ENCODE peak calls at places on chromosomes 2 and 18, in four cellular contexts. R is IMR-90, F is PC-3, Y is PC-9. S is an unnamed sample.

GRCh38 chr18:76450912-76451421 is 44.1 kb downstream of the ZNF516 start:
- DNase-seq in R (peak; percentile 72), F (peak; percentile 29), Y (no peak), S (peak; percentile 65)

GRCh38 chr2:149921911-149922616 is 334.5 kb upstream of the MMADHC start:
- DNase-seq in R (peak; percentile 35), F (peak; percentile 79), Y (no peak), S (peak; percentile 72)

GRCh38 chr2:121186261-121186660 is 98.7 kb downstream of the TFCP2L1 start:
- DNase-seq in R (no peak), F (no peak), Y (no peak), S (no peak)

GRCh38 chr18:69567813-69568488 is 167.3 kb downstream of the DOK6 start:
- DNase-seq in R (no peak), F (peak; percentile 75), Y (peak; percentile 4), S (peak; percentile 32)

GRCh38 chr2:20015482-20016083 is 3.1 kb upstream of the MATN3 start:
- DNase-seq in R (peak; percentile 65), F (peak; percentile 60), Y (no peak), S (peak; percentile 43)

GRCh38 chr2:239190921-239191885 is 209.6 kb downstream of the HDAC4 start:
- DNase-seq in R (no peak), F (no peak), Y (no peak), S (no peak)

GRCh38 chr2:122263746-122264145 is 508.3 kb downstream of the TSN start:
- DNase-seq in R (no peak), F (no peak), Y (no peak), S (no peak)

GRCh38 chr2:88220733-88221132 is 50.6 kb downstream of the THNSL2 start:
- DNase-seq in R (no peak), F (no peak), Y (no peak), S (no peak)

GRCh38 chr2:200847939-200848338 is 16.5 kb downstream of the CLK1 start:
- DNase-seq in R (no peak), F (no peak), Y (no peak), S (no peak)

GRCh38 chr2:120741514-120742448 is 6.1 kb downstream of the GLI2 start:
- DNase-seq in R (no peak), F (peak; percentile 23), Y (peak; percentile 31), S (no peak)

GRCh38 chr2:74675090-74675489 is 21.0 kb downstream of the SEMA4F start:
- DNase-seq in R (no peak), F (no peak), Y (no peak), S (no peak)

GRCh38 chr2:127155901-127156300 is 48.9 kb upstream of the BIN1 start:
- DNase-seq in R (peak; percentile 26), F (no peak), Y (no peak), S (no peak)

GRCh38 chr2:45617496-45617895 is 6.4 kb upstream of the SRBD1 start:
- DNase-seq in R (no peak), F (peak; percentile 50), Y (no peak), S (no peak)

GRCh38 chr2:172193331-172194089 is 90.8 kb upstream of the DLX2 start:
- DNase-seq in R (no peak), F (no peak), Y (no peak), S (no peak)

GRCh38 chr2:42523341-42523740 is 29.6 kb upstream of the KCNG3 start:
- DNase-seq in R (no peak), F (no peak), Y (no peak), S (no peak)

GRCh38 chr2:99261242-99261641 is 5.8 kb upstream of the LYG2 start:
- DNase-seq in R (no peak), F (no peak), Y (no peak), S (peak; percentile 35)

GRCh38 chr2:30927561-30928075 is 120.4 kb upstream of the CAPN13 start:
- DNase-seq in R (no peak), F (no peak), Y (no peak), S (no peak)

GRCh38 chr2:98826856-98827255 is 95.9 kb upstream of the MGAT4A start:
- DNase-seq in R (no peak), F (no peak), Y (no peak), S (no peak)

GRCh38 chr2:171522057-171522803 is at the start of gene CYBRD1:
- DNase-seq in R (peak; percentile 79), F (no peak), Y (peak; percentile 92), S (peak; percentile 44)

GRCh38 chr2:68692511-68692910 is 42.1 kb upstream of the ARHGAP25 start:
- DNase-seq in R (no peak), F (no peak), Y (no peak), S (no peak)

GRCh38 chr2:218294430-218294999 is 2.2 kb upstream of the TMBIM1 start:
- DNase-seq in R (no peak), F (no peak), Y (no peak), S (no peak)

GRCh38 chr2:23436346-23437099 is 51.5 kb downstream of the KLHL29 start:
- DNase-seq in R (peak; percentile 34), F (peak; percentile 7), Y (peak; percentile 17), S (peak; percentile 68)

GRCh38 chr2:152347076-152347475 is 12.1 kb downstream of the FMNL2 start:
- DNase-seq in R (peak; percentile 74), F (peak; percentile 88), Y (peak; percentile 21), S (peak; percentile 97)

GRCh38 chr2:233469261-233470006 is 97.1 kb downstream of the USP40 start:
- DNase-seq in R (no peak), F (no peak), Y (no peak), S (no peak)

GRCh38 chr2:115413796-115414195 is 971.4 kb downstream of the DPP10 start:
- DNase-seq in R (no peak), F (no peak), Y (no peak), S (no peak)

GRCh38 chr2:233919938-233920337 is 2.8 kb downstream of the TRPM8 start:
- DNase-seq in R (peak; percentile 61), F (peak; percentile 64), Y (no peak), S (peak; percentile 71)

GRCh38 chr2:100253786-100254185 is 68.5 kb downstream of the LONRF2 start:
- DNase-seq in R (no peak), F (no peak), Y (no peak), S (no peak)

GRCh38 chr2:105315314-105315713 is 14.2 kb downstream of the TGFBRAP1 start:
- DNase-seq in R (no peak), F (no peak), Y (no peak), S (no peak)

GRCh38 chr2:43227830-43228280 is 1.4 kb upstream of the ZFP36L2 start:
- DNase-seq in R (peak; percentile 46), F (peak; percentile 69), Y (no peak), S (no peak)

GRCh38 chr2:7987992-7988391 is 693.9 kb upstream of the ID2 start:
- DNase-seq in R (no peak), F (no peak), Y (no peak), S (no peak)

GRCh38 chr2:152336103-152336853 is 1.3 kb downstream of the FMNL2 start:
- DNase-seq in R (peak; percentile 47), F (peak; percentile 59), Y (peak; percentile 41), S (peak; percentile 62)

GRCh38 chr2:119066272-119066804 is 92.2 kb downstream of the C1QL2 start:
- DNase-seq in R (no peak), F (peak; percentile 61), Y (no peak), S (peak; percentile 64)

GRCh38 chr18:9918016-9918680 is 4.3 kb downstream of the VAPA start:
- DNase-seq in R (peak; percentile 47), F (peak; percentile 67), Y (no peak), S (peak; percentile 71)

GRCh38 chr2:105919826-105920225 is 175.1 kb downstream of the NCK2 start:
- DNase-seq in R (peak; percentile 62), F (peak; percentile 61), Y (peak; percentile 29), S (peak; percentile 66)

GRCh38 chr2:215711484-215712034 is 275.7 kb upstream of the FN1 start:
- DNase-seq in R (peak; percentile 78), F (peak; percentile 95), Y (no peak), S (peak; percentile 54)

GRCh38 chr2:59680863-59681262 is 872.6 kb downstream of the BCL11A start:
- DNase-seq in R (no peak), F (no peak), Y (no peak), S (peak; percentile 5)

GRCh38 chr2:24863636-24864035 is 56.4 kb downstream of the ADCY3 start:
- DNase-seq in R (peak; percentile 75), F (no peak), Y (no peak), S (no peak)

GRCh38 chr2:10392951-10393647 is 55.0 kb downstream of the ODC1 start:
- DNase-seq in R (no peak), F (no peak), Y (no peak), S (no peak)

GRCh38 chr2:10392100-10392499 is 56.0 kb downstream of the ODC1 start:
- DNase-seq in R (no peak), F (no peak), Y (no peak), S (no peak)

GRCh38 chr2:10395893-10396292 is 52.2 kb downstream of the ODC1 start:
- DNase-seq in R (no peak), F (no peak), Y (no peak), S (no peak)

GRCh38 chr2:10392548-10392947 is 55.6 kb downstream of the ODC1 start:
- DNase-seq in R (no peak), F (no peak), Y (no peak), S (no peak)

GRCh38 chr2:10393648-10393982 is 54.5 kb downstream of the ODC1 start:
- DNase-seq in R (no peak), F (no peak), Y (no peak), S (peak; percentile 72)
- H3K4me2 ChIP-seq in R (no peak overlapping the region), F (no peak overlapping the region), Y (no peak overlapping the region), S (no peak overlapping the region)

DNA sequence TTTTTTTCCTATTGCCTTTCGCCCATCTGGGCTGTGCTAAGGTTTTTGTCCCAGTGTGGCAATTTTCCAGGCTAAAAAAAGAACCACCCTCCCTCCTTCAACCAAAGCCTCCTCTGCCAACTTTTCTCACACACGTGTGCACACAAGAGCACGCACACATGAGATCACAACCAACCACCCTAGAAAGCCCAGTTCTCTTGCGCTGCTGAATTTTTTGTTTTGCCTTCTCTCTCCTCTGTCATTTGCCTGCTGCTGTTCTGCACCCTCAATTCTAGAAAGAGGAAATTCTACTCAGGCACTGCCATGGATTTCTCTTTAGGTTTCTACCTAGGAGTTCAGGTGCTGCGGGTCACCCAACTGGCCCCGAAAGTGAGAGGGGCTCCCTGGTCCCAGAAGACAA is 8.6 kb upstream of the CXCR4 start:
- DNase-seq in R (no peak), F (no peak), Y (no peak), S (no peak)
- H3K4me2 ChIP-seq in R (no peak overlapping the region), F (no peak overlapping the region), Y (no peak overlapping the region), S (no peak overlapping the region)

GRCh38 chr18:42742976-42743755 is 372.3 kb downstream of the RIT2 start:
- DNase-seq in R (no peak), F (no peak), Y (no peak), S (no peak)
- H3K4me2 ChIP-seq in R (no peak overlapping the region), F (no peak overlapping the region), Y (no peak overlapping the region), S (no peak overlapping the region)

DNA sequence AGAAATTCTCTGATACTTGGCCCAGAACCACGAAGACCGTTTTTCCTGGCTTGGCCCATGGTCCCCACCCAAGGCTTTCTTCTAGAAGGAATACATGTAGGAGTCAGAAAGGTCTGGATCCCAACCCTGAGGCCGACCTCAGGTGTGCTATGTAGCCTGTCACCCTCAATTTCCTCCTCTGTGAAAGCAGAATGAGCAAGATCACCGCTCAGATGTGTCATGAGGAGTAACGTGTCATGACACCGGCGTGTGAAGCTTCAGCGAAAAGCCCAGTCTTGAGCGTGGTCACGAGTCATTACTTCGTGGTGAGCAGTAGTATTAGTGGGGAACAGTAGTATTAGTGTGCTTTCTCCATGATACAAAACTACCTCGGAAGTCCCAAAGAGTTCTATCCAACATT is 103.4 kb downstream of the ALPK2 start:
- DNase-seq in R (peak; percentile 84), F (no peak), Y (no peak), S (peak; percentile 86)
- H3K4me2 ChIP-seq in R (no peak overlapping the region), F (no peak overlapping the region), Y (no peak overlapping the region), S (no peak overlapping the region)

S was measured in mammary epithelial cell.